ENCODE peak calls at places on chromosomes 11 and 22, in ten cellular contexts. One of them, this sample, is unnamed.

GRCh38 chr11:44958165-44958564 is 7.5 kb upstream of the TP53I11 start:
- DNase-seq in left ventricle myocardium inferior: no peak
- DNase-seq in cardiac fibroblast: no peak
- DNase-seq in fibroblast of the aortic adventitia: no peak
- DNase-seq in thoracic aorta: no peak
- DNase-seq in heart right ventricle: no peak
- DNase-seq in hepatocyte: peak
- DNase-seq in cardiac muscle cell: no peak
- DNase-seq in GM12865: no peak
- DNase-seq in coronary artery: no peak
- DNase-seq in this sample: no peak

GRCh38 chr22:49538006-49538405 is 289.7 kb downstream of the BRD1 start:
- DNase-seq in left ventricle myocardium inferior: no peak
- DNase-seq in cardiac fibroblast: no peak
- DNase-seq in fibroblast of the aortic adventitia: no peak
- DNase-seq in thoracic aorta: no peak
- DNase-seq in heart right ventricle: no peak
- DNase-seq in hepatocyte: no peak
- DNase-seq in cardiac muscle cell: no peak
- DNase-seq in GM12865: no peak
- DNase-seq in coronary artery: no peak
- DNase-seq in this sample: no peak

GRCh38 chr11:132631956-132632355 is 900.3 kb downstream of the OPCML start:
- DNase-seq in left ventricle myocardium inferior: no peak
- DNase-seq in cardiac fibroblast: peak
- DNase-seq in fibroblast of the aortic adventitia: no peak
- DNase-seq in thoracic aorta: no peak
- DNase-seq in heart right ventricle: no peak
- DNase-seq in hepatocyte: no peak
- DNase-seq in cardiac muscle cell: no peak
- DNase-seq in GM12865: no peak
- DNase-seq in coronary artery: no peak
- DNase-seq in this sample: no peak

GRCh38 chr11:77142091-77142975 is 14.3 kb downstream of the MYO7A start:
- DNase-seq in left ventricle myocardium inferior: no peak
- DNase-seq in cardiac fibroblast: no peak
- DNase-seq in fibroblast of the aortic adventitia: no peak
- DNase-seq in thoracic aorta: no peak
- DNase-seq in heart right ventricle: no peak
- DNase-seq in hepatocyte: no peak
- DNase-seq in cardiac muscle cell: no peak
- DNase-seq in GM12865: peak
- DNase-seq in coronary artery: no peak
- DNase-seq in this sample: no peak

GRCh38 chr11:44623321-44623715 is 57.9 kb downstream of the CD82 start:
- DNase-seq in left ventricle myocardium inferior: no peak
- DNase-seq in cardiac fibroblast: no peak
- DNase-seq in fibroblast of the aortic adventitia: no peak
- DNase-seq in thoracic aorta: no peak
- DNase-seq in heart right ventricle: peak
- DNase-seq in hepatocyte: no peak
- DNase-seq in cardiac muscle cell: no peak
- DNase-seq in GM12865: no peak
- DNase-seq in coronary artery: peak
- DNase-seq in this sample: peak

GRCh38 chr11:33773399-33774355 is 643 bp downstream of the FBXO3 start:
- DNase-seq in left ventricle myocardium inferior: no peak
- DNase-seq in cardiac fibroblast: no peak
- DNase-seq in fibroblast of the aortic adventitia: peak
- DNase-seq in thoracic aorta: no peak
- DNase-seq in heart right ventricle: no peak
- DNase-seq in hepatocyte: peak
- DNase-seq in cardiac muscle cell: peak
- DNase-seq in GM12865: peak
- DNase-seq in coronary artery: no peak
- DNase-seq in this sample: peak

GRCh38 chr22:47166446-47167016 is 404.1 kb downstream of the TBC1D22A start:
- DNase-seq in left ventricle myocardium inferior: no peak
- DNase-seq in cardiac fibroblast: no peak
- DNase-seq in fibroblast of the aortic adventitia: no peak
- DNase-seq in thoracic aorta: no peak
- DNase-seq in heart right ventricle: no peak
- DNase-seq in hepatocyte: no peak
- DNase-seq in cardiac muscle cell: no peak
- DNase-seq in GM12865: no peak
- DNase-seq in coronary artery: peak
- DNase-seq in this sample: no peak

GRCh38 chr22:41780714-41781507 is 19.6 kb upstream of the CCDC134 start:
- DNase-seq in left ventricle myocardium inferior: peak
- DNase-seq in cardiac fibroblast: peak
- DNase-seq in fibroblast of the aortic adventitia: peak
- DNase-seq in thoracic aorta: peak
- DNase-seq in heart right ventricle: peak
- DNase-seq in hepatocyte: peak
- DNase-seq in cardiac muscle cell: peak
- DNase-seq in GM12865: peak
- DNase-seq in coronary artery: no peak
- DNase-seq in this sample: peak

GRCh38 chr11:60396382-60396781 is at the start of gene MS4A14:
- DNase-seq in left ventricle myocardium inferior: no peak
- DNase-seq in cardiac fibroblast: no peak
- DNase-seq in fibroblast of the aortic adventitia: no peak
- DNase-seq in thoracic aorta: no peak
- DNase-seq in heart right ventricle: no peak
- DNase-seq in hepatocyte: no peak
- DNase-seq in cardiac muscle cell: no peak
- DNase-seq in GM12865: peak
- DNase-seq in coronary artery: no peak
- DNase-seq in this sample: no peak

GRCh38 chr11:132131051-132131450 is 760.6 kb downstream of the NTM start:
- DNase-seq in left ventricle myocardium inferior: no peak
- DNase-seq in cardiac fibroblast: no peak
- DNase-seq in fibroblast of the aortic adventitia: no peak
- DNase-seq in thoracic aorta: no peak
- DNase-seq in heart right ventricle: no peak
- DNase-seq in hepatocyte: no peak
- DNase-seq in cardiac muscle cell: no peak
- DNase-seq in GM12865: no peak
- DNase-seq in coronary artery: no peak
- DNase-seq in this sample: no peak

GRCh38 chr11:45211732-45212131 is 65.3 kb downstream of the PRDM11 start:
- DNase-seq in left ventricle myocardium inferior: no peak
- DNase-seq in cardiac fibroblast: no peak
- DNase-seq in fibroblast of the aortic adventitia: no peak
- DNase-seq in thoracic aorta: no peak
- DNase-seq in heart right ventricle: no peak
- DNase-seq in hepatocyte: no peak
- DNase-seq in cardiac muscle cell: no peak
- DNase-seq in GM12865: no peak
- DNase-seq in coronary artery: no peak
- DNase-seq in this sample: no peak

GRCh38 chr11:56910785-56911184 is 77.9 kb upstream of the OR5AK2 start:
- DNase-seq in left ventricle myocardium inferior: no peak
- DNase-seq in cardiac fibroblast: peak
- DNase-seq in fibroblast of the aortic adventitia: peak
- DNase-seq in thoracic aorta: no peak
- DNase-seq in heart right ventricle: no peak
- DNase-seq in hepatocyte: peak
- DNase-seq in cardiac muscle cell: no peak
- DNase-seq in GM12865: no peak
- DNase-seq in coronary artery: no peak
- DNase-seq in this sample: no peak

GRCh38 chr11:78310500-78310909 is 107.1 kb downstream of the GAB2 start:
- DNase-seq in left ventricle myocardium inferior: peak
- DNase-seq in cardiac fibroblast: peak
- DNase-seq in fibroblast of the aortic adventitia: peak
- DNase-seq in thoracic aorta: peak
- DNase-seq in heart right ventricle: peak
- DNase-seq in hepatocyte: peak
- DNase-seq in cardiac muscle cell: no peak
- DNase-seq in GM12865: peak
- DNase-seq in coronary artery: no peak
- DNase-seq in this sample: peak

GRCh38 chr22:31947296-31947695 is 3.0 kb downstream of the YWHAH start:
- DNase-seq in left ventricle myocardium inferior: no peak
- DNase-seq in cardiac fibroblast: peak
- DNase-seq in fibroblast of the aortic adventitia: no peak
- DNase-seq in thoracic aorta: no peak
- DNase-seq in heart right ventricle: peak
- DNase-seq in hepatocyte: no peak
- DNase-seq in cardiac muscle cell: no peak
- DNase-seq in GM12865: peak
- DNase-seq in coronary artery: no peak
- DNase-seq in this sample: peak
- TF ChIP-seq CTCF in left ventricle myocardium inferior: peak
- TF ChIP-seq CTCF in cardiac fibroblast: peak
- TF ChIP-seq CTCF in fibroblast of the aortic adventitia: peak
- TF ChIP-seq CTCF in thoracic aorta: no peak
- TF ChIP-seq CTCF in heart right ventricle: peak
- TF ChIP-seq CTCF in hepatocyte: peak
- TF ChIP-seq CTCF in cardiac muscle cell: peak
- TF ChIP-seq CTCF in GM12865: peak
- TF ChIP-seq CTCF in coronary artery: no peak
- TF ChIP-seq CTCF in this sample: peak

DNA sequence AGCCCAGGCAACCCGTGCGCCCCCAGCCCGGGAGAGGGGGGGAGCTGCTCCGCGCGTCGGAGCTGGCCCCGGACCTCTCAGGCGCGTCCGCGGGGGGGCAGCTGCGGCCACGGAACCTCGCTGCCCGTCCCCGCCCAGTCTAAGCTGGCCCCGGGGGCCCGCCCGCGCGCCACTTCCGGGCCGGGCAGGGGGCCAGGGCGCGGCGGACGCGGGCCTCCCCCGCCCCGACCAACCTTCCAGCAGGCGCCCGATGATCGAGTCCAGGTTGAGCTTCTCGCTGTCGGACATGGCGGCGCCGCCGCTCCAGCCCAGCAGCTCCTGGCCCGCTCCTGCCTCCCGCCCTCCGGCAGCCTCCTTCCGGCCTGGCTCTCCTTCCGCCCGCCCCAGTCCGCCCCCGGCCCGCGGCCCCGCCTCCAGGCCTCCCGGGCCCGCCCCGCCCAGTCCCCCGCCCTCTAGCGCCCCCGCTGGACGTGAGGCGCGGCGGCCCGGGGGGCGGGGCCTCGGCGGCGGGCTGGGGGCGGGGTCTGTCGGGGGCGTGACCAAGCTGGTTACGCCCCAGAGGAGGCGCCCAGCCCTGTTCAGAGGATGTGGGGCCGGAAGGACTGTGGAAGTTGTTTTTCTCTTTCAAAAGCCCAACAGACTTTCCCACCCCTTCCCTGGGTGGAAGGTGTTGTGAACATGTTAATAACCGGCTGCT is at the start of gene PPP1CA:
- DNase-seq in left ventricle myocardium inferior: peak
- DNase-seq in cardiac fibroblast: peak
- DNase-seq in fibroblast of the aortic adventitia: peak
- DNase-seq in thoracic aorta: peak
- DNase-seq in heart right ventricle: peak
- DNase-seq in hepatocyte: peak
- DNase-seq in cardiac muscle cell: peak
- DNase-seq in GM12865: peak
- DNase-seq in coronary artery: peak
- DNase-seq in this sample: peak
- TF ChIP-seq CTCF in left ventricle myocardium inferior: peak
- TF ChIP-seq CTCF in cardiac fibroblast: no peak
- TF ChIP-seq CTCF in fibroblast of the aortic adventitia: peak
- TF ChIP-seq CTCF in thoracic aorta: no peak
- TF ChIP-seq CTCF in heart right ventricle: peak
- TF ChIP-seq CTCF in hepatocyte: peak
- TF ChIP-seq CTCF in cardiac muscle cell: peak
- TF ChIP-seq CTCF in GM12865: peak
- TF ChIP-seq CTCF in coronary artery: peak
- TF ChIP-seq CTCF in this sample: peak

DNA sequence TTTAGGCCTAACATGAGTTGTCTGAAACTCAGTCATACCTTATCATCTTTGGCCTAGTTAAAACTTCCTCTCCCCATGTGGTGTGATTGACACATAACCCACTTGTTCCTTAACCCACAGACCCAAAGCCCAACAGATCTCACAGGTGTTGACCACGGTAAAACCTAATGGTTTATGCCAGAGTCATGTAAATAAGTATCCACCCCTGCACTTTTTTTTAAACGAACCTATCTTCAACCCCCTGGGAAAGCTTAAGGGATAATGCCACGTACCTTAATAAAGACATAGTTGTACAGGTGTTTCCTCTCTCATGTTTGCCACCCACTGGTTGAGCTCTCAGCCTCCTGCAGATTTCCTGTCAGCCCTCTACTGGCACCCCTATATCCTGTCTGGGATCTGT is 709.3 kb upstream of the CCDC179 start:
- DNase-seq in left ventricle myocardium inferior: no peak
- DNase-seq in cardiac fibroblast: no peak
- DNase-seq in fibroblast of the aortic adventitia: no peak
- DNase-seq in thoracic aorta: no peak
- DNase-seq in heart right ventricle: no peak
- DNase-seq in hepatocyte: no peak
- DNase-seq in cardiac muscle cell: no peak
- DNase-seq in GM12865: peak
- DNase-seq in coronary artery: no peak
- DNase-seq in this sample: no peak
- TF ChIP-seq CTCF in left ventricle myocardium inferior: no peak
- TF ChIP-seq CTCF in cardiac fibroblast: no peak
- TF ChIP-seq CTCF in fibroblast of the aortic adventitia: no peak
- TF ChIP-seq CTCF in thoracic aorta: no peak
- TF ChIP-seq CTCF in heart right ventricle: no peak
- TF ChIP-seq CTCF in hepatocyte: no peak
- TF ChIP-seq CTCF in cardiac muscle cell: no peak
- TF ChIP-seq CTCF in GM12865: no peak
- TF ChIP-seq CTCF in coronary artery: no peak
- TF ChIP-seq CTCF in this sample: no peak

GRCh38 chr11:130808541-130808940 is 107.7 kb downstream of the SNX19 start:
- DNase-seq in left ventricle myocardium inferior: no peak
- DNase-seq in cardiac fibroblast: no peak
- DNase-seq in fibroblast of the aortic adventitia: no peak
- DNase-seq in thoracic aorta: no peak
- DNase-seq in heart right ventricle: no peak
- DNase-seq in hepatocyte: no peak
- DNase-seq in cardiac muscle cell: no peak
- DNase-seq in GM12865: no peak
- DNase-seq in coronary artery: no peak
- DNase-seq in this sample: no peak

GRCh38 chr11:130801287-130802146 is 114.8 kb downstream of the SNX19 start:
- DNase-seq in left ventricle myocardium inferior: no peak
- DNase-seq in cardiac fibroblast: no peak
- DNase-seq in fibroblast of the aortic adventitia: peak
- DNase-seq in thoracic aorta: no peak
- DNase-seq in heart right ventricle: no peak
- DNase-seq in hepatocyte: no peak
- DNase-seq in cardiac muscle cell: no peak
- DNase-seq in GM12865: no peak
- DNase-seq in coronary artery: no peak
- DNase-seq in this sample: no peak

GRCh38 chr11:130806746-130807145 is 109.5 kb downstream of the SNX19 start:
- DNase-seq in left ventricle myocardium inferior: no peak
- DNase-seq in cardiac fibroblast: no peak
- DNase-seq in fibroblast of the aortic adventitia: no peak
- DNase-seq in thoracic aorta: no peak
- DNase-seq in heart right ventricle: no peak
- DNase-seq in hepatocyte: no peak
- DNase-seq in cardiac muscle cell: no peak
- DNase-seq in GM12865: peak
- DNase-seq in coronary artery: no peak
- DNase-seq in this sample: no peak

GRCh38 chr11:130802567-130802966 is 113.7 kb downstream of the SNX19 start:
- DNase-seq in left ventricle myocardium inferior: no peak
- DNase-seq in cardiac fibroblast: no peak
- DNase-seq in fibroblast of the aortic adventitia: no peak
- DNase-seq in thoracic aorta: no peak
- DNase-seq in heart right ventricle: no peak
- DNase-seq in hepatocyte: no peak
- DNase-seq in cardiac muscle cell: no peak
- DNase-seq in GM12865: no peak
- DNase-seq in coronary artery: no peak
- DNase-seq in this sample: no peak

GRCh38 chr11:130804306-130805077 is 111.8 kb downstream of the SNX19 start:
- DNase-seq in left ventricle myocardium inferior: no peak
- DNase-seq in cardiac fibroblast: no peak
- DNase-seq in fibroblast of the aortic adventitia: no peak
- DNase-seq in thoracic aorta: no peak
- DNase-seq in heart right ventricle: no peak
- DNase-seq in hepatocyte: no peak
- DNase-seq in cardiac muscle cell: no peak
- DNase-seq in GM12865: peak
- DNase-seq in coronary artery: no peak
- DNase-seq in this sample: no peak
- TF ChIP-seq CTCF in left ventricle myocardium inferior: no peak
- TF ChIP-seq CTCF in cardiac fibroblast: no peak
- TF ChIP-seq CTCF in fibroblast of the aortic adventitia: no peak
- TF ChIP-seq CTCF in thoracic aorta: no peak
- TF ChIP-seq CTCF in heart right ventricle: no peak
- TF ChIP-seq CTCF in hepatocyte: no peak
- TF ChIP-seq CTCF in cardiac muscle cell: no peak
- TF ChIP-seq CTCF in GM12865: no peak
- TF ChIP-seq CTCF in coronary artery: no peak
- TF ChIP-seq CTCF in this sample: no peak